ENCODE peak calls at places on chromosomes 16 and 17, in eight cellular contexts. One of them, this sample, is unnamed.

GRCh38 chr16:17548825-17549224 is 78.1 kb upstream of the XYLT1 start:
- DNase-seq in sigmoid colon: no peak
- DNase-seq in GM12878: no peak
- DNase-seq in A549: no peak
- DNase-seq in K562: no peak
- DNase-seq in tibial nerve: no peak
- DNase-seq in stomach: no peak
- DNase-seq in transverse colon: no peak
- DNase-seq in this sample: no peak

GRCh38 chr17:28646039-28646754 is 1.2 kb upstream of the BLTP2 start:
- DNase-seq in K562: peak; percentile 76
- DNase-seq in sigmoid colon: no peak
- DNase-seq in transverse colon: peak; percentile 24
- DNase-seq in A549: no peak
- DNase-seq in stomach: no peak
- DNase-seq in tibial nerve: peak; percentile 11
- DNase-seq in GM12878: no peak
- DNase-seq in this sample: no peak

GRCh38 chr17:59668816-59669215 is 38.4 kb downstream of the PTRH2 start:
- DNase-seq in stomach: no peak
- DNase-seq in sigmoid colon: no peak
- DNase-seq in tibial nerve: no peak
- DNase-seq in transverse colon: no peak
- DNase-seq in A549: no peak
- DNase-seq in GM12878: no peak
- DNase-seq in K562: no peak
- DNase-seq in this sample: no peak

GRCh38 chr17:7774037-7774659 is 56.6 kb downstream of the DNAH2 start:
- DNase-seq in sigmoid colon: no peak
- DNase-seq in stomach: peak; percentile 44
- DNase-seq in K562: peak; percentile 10
- DNase-seq in transverse colon: no peak
- DNase-seq in GM12878: no peak
- DNase-seq in tibial nerve: no peak
- DNase-seq in A549: no peak
- DNase-seq in this sample: no peak

GRCh38 chr16:81635336-81635947 is 143.6 kb upstream of the PLCG2 start:
- DNase-seq in tibial nerve: no peak
- DNase-seq in K562: no peak
- DNase-seq in stomach: no peak
- DNase-seq in GM12878: no peak
- DNase-seq in sigmoid colon: no peak
- DNase-seq in A549: no peak
- DNase-seq in transverse colon: no peak
- DNase-seq in this sample: no peak

GRCh38 chr16:82008957-82009592 is 2.2 kb downstream of the SDR42E1 start:
- DNase-seq in transverse colon: no peak
- DNase-seq in stomach: no peak
- DNase-seq in GM12878: no peak
- DNase-seq in tibial nerve: no peak
- DNase-seq in A549: no peak
- DNase-seq in sigmoid colon: no peak
- DNase-seq in K562: no peak
- DNase-seq in this sample: no peak

GRCh38 chr16:49961087-49961486 is 63.9 kb upstream of the CNEP1R1 start:
- DNase-seq in sigmoid colon: no peak
- DNase-seq in GM12878: no peak
- DNase-seq in transverse colon: no peak
- DNase-seq in K562: no peak
- DNase-seq in tibial nerve: no peak
- DNase-seq in A549: no peak
- DNase-seq in stomach: no peak
- DNase-seq in this sample: no peak

GRCh38 chr17:59761385-59762021 is 54.0 kb downstream of the VMP1 start:
- DNase-seq in stomach: no peak
- DNase-seq in GM12878: no peak
- DNase-seq in A549: no peak
- DNase-seq in K562: no peak
- DNase-seq in transverse colon: no peak
- DNase-seq in tibial nerve: no peak
- DNase-seq in sigmoid colon: no peak
- DNase-seq in this sample: no peak

GRCh38 chr17:73510981-73511442 is 133.2 kb downstream of the SDK2 start:
- DNase-seq in sigmoid colon: no peak
- DNase-seq in stomach: no peak
- DNase-seq in tibial nerve: no peak
- DNase-seq in K562: no peak
- DNase-seq in transverse colon: no peak
- DNase-seq in GM12878: no peak
- DNase-seq in A549: no peak
- DNase-seq in this sample: no peak

GRCh38 chr16:25108054-25108453 is 3.5 kb upstream of the LCMT1 start:
- DNase-seq in tibial nerve: no peak
- DNase-seq in sigmoid colon: no peak
- DNase-seq in K562: peak; percentile 75
- DNase-seq in GM12878: no peak
- DNase-seq in stomach: no peak
- DNase-seq in transverse colon: peak; percentile 17
- DNase-seq in A549: no peak
- DNase-seq in this sample: no peak
- TF ChIP-seq CTCF in tibial nerve: no peak
- TF ChIP-seq CTCF in sigmoid colon: no peak
- TF ChIP-seq CTCF in K562: peak; percentile 46
- TF ChIP-seq CTCF in GM12878: peak; percentile 53
- TF ChIP-seq CTCF in stomach: no peak
- TF ChIP-seq CTCF in transverse colon: no peak
- TF ChIP-seq CTCF in A549: no peak
- TF ChIP-seq CTCF in this sample: no peak

GRCh38 chr17:64129515-64129764 is 504 bp downstream of the ERN1 start:
- DNase-seq in tibial nerve: no peak
- DNase-seq in GM12878: no peak
- DNase-seq in transverse colon: no peak
- DNase-seq in sigmoid colon: no peak
- DNase-seq in K562: no peak
- DNase-seq in stomach: no peak
- DNase-seq in A549: no peak
- DNase-seq in this sample: no peak

GRCh38 chr17:64129765-64130558 is at the start of gene ERN1:
- DNase-seq in sigmoid colon: peak; percentile 97
- DNase-seq in K562: peak; percentile 93
- DNase-seq in A549: peak; percentile 95
- DNase-seq in tibial nerve: peak; percentile 85
- DNase-seq in transverse colon: peak; percentile 95
- DNase-seq in stomach: peak; percentile 94
- DNase-seq in GM12878: peak; percentile 54
- DNase-seq in this sample: peak; percentile 99

GRCh38 chr17:64131606-64132270 is 1.8 kb upstream of the ERN1 start:
- DNase-seq in K562: no peak
- DNase-seq in sigmoid colon: no peak
- DNase-seq in transverse colon: no peak
- DNase-seq in GM12878: no peak
- DNase-seq in A549: no peak
- DNase-seq in tibial nerve: no peak
- DNase-seq in stomach: no peak
- DNase-seq in this sample: no peak

GRCh38 chr17:64128787-64129514 is 993 bp downstream of the ERN1 start:
- DNase-seq in sigmoid colon: peak; percentile 74
- DNase-seq in tibial nerve: peak; percentile 35
- DNase-seq in stomach: peak; percentile 53
- DNase-seq in GM12878: no peak
- DNase-seq in A549: peak; percentile 69
- DNase-seq in transverse colon: peak; percentile 62
- DNase-seq in K562: peak; percentile 49
- DNase-seq in this sample: no peak

DNA sequence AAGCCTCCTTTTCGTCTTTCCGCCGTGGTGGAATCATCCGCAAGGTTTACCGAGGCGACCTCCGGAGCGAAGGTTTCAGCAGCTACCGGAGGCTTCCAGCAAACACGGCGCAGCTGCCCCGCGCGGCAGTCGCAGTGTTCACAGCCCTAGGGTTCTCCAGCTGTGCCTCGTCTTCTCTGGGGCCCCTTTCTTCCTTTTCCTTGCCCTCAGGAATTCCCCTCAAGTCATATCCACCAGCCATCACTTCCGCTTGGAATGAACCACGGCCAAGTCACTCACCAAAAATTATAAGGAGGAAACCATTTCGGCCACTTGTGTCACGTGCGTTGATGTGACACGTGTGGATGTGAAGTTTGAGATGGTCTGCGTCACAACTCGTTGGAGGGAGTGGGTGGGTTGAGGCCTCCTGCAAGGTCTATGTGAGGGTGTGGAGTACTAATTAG is 636 bp upstream of the ERN1 start:
- DNase-seq in stomach: no peak
- DNase-seq in K562: no peak
- DNase-seq in A549: no peak
- DNase-seq in GM12878: peak; percentile 68
- DNase-seq in sigmoid colon: peak; percentile 78
- DNase-seq in transverse colon: peak; percentile 51
- DNase-seq in tibial nerve: peak; percentile 47
- DNase-seq in this sample: no peak
- H3K4me3 ChIP-seq in stomach: peak overlapping the region; percentile 93
- H3K4me3 ChIP-seq in K562: peak overlapping the region; percentile 23
- H3K4me3 ChIP-seq in A549: peak overlapping the region; percentile 80
- H3K4me3 ChIP-seq in GM12878: peak overlapping the region; percentile 8
- H3K4me3 ChIP-seq in sigmoid colon: peak overlapping the region; percentile 69
- H3K4me3 ChIP-seq in transverse colon: peak overlapping the region; percentile 21
- H3K4me3 ChIP-seq in tibial nerve: peak overlapping the region; percentile 99
- H3K4me3 ChIP-seq in this sample: peak overlapping the region; percentile 94

GRCh38 chr16:85882181-85882810 is 16.7 kb upstream of the IRF8 start:
- DNase-seq in tibial nerve: no peak
- DNase-seq in K562: no peak
- DNase-seq in A549: no peak
- DNase-seq in transverse colon: no peak
- DNase-seq in GM12878: no peak
- DNase-seq in sigmoid colon: no peak
- DNase-seq in stomach: no peak
- DNase-seq in this sample: no peak
- TF ChIP-seq EP300 in tibial nerve: no peak
- TF ChIP-seq EP300 in K562: no peak
- TF ChIP-seq EP300 in A549: no peak
- TF ChIP-seq EP300 in transverse colon: no peak
- TF ChIP-seq EP300 in GM12878: peak; percentile 11
- TF ChIP-seq EP300 in sigmoid colon: no peak
- TF ChIP-seq EP300 in stomach: no peak
- TF ChIP-seq EP300 in this sample: no peak

GRCh38 chr16:8621572-8622314 is at the start of gene METTL22:
- DNase-seq in transverse colon: peak; percentile 93
- DNase-seq in K562: peak; percentile 93
- DNase-seq in GM12878: peak; percentile 56
- DNase-seq in sigmoid colon: peak; percentile 94
- DNase-seq in A549: peak; percentile 89
- DNase-seq in stomach: peak; percentile 95
- DNase-seq in tibial nerve: peak; percentile 80
- DNase-seq in this sample: peak; percentile 94
- TF ChIP-seq CTCF in transverse colon: no peak
- TF ChIP-seq CTCF in K562: no peak
- TF ChIP-seq CTCF in GM12878: no peak
- TF ChIP-seq CTCF in sigmoid colon: no peak
- TF ChIP-seq CTCF in A549: no peak
- TF ChIP-seq CTCF in stomach: no peak
- TF ChIP-seq CTCF in tibial nerve: no peak
- TF ChIP-seq CTCF in this sample: no peak

GRCh38 chr17:82751171-82751570 is 694 bp upstream of the TBCD start:
- DNase-seq in tibial nerve: no peak
- DNase-seq in transverse colon: peak; percentile 22
- DNase-seq in GM12878: no peak
- DNase-seq in A549: no peak
- DNase-seq in sigmoid colon: no peak
- DNase-seq in K562: no peak
- DNase-seq in stomach: no peak
- DNase-seq in this sample: no peak
- H3K4me3 ChIP-seq in tibial nerve: peak overlapping the region; percentile 97
- H3K4me3 ChIP-seq in transverse colon: peak overlapping the region; percentile 87
- H3K4me3 ChIP-seq in GM12878: peak overlapping the region; percentile 60
- H3K4me3 ChIP-seq in A549: peak overlapping the region; percentile 99
- H3K4me3 ChIP-seq in sigmoid colon: peak overlapping the region; percentile 97
- H3K4me3 ChIP-seq in K562: peak overlapping the region; percentile 51
- H3K4me3 ChIP-seq in stomach: peak overlapping the region; percentile 93
- H3K4me3 ChIP-seq in this sample: peak overlapping the region; percentile 95

GRCh38 chr17:61812747-61813146 is 50.6 kb downstream of the BRIP1 start:
- DNase-seq in transverse colon: no peak
- DNase-seq in sigmoid colon: no peak
- DNase-seq in tibial nerve: no peak
- DNase-seq in K562: no peak
- DNase-seq in GM12878: no peak
- DNase-seq in stomach: no peak
- DNase-seq in A549: no peak
- DNase-seq in this sample: no peak

GRCh38 chr17:61806941-61807340 is 56.4 kb downstream of the BRIP1 start:
- DNase-seq in A549: no peak
- DNase-seq in K562: no peak
- DNase-seq in stomach: no peak
- DNase-seq in sigmoid colon: no peak
- DNase-seq in GM12878: no peak
- DNase-seq in transverse colon: no peak
- DNase-seq in tibial nerve: no peak
- DNase-seq in this sample: no peak

GRCh38 chr17:61808442-61808841 is 54.9 kb downstream of the BRIP1 start:
- DNase-seq in GM12878: no peak
- DNase-seq in tibial nerve: no peak
- DNase-seq in A549: no peak
- DNase-seq in sigmoid colon: no peak
- DNase-seq in K562: no peak
- DNase-seq in stomach: no peak
- DNase-seq in transverse colon: no peak
- DNase-seq in this sample: no peak

GRCh38 chr17:61813211-61813610 is 50.1 kb downstream of the BRIP1 start:
- DNase-seq in K562: no peak
- DNase-seq in sigmoid colon: no peak
- DNase-seq in A549: no peak
- DNase-seq in tibial nerve: no peak
- DNase-seq in GM12878: no peak
- DNase-seq in transverse colon: no peak
- DNase-seq in stomach: no peak
- DNase-seq in this sample: no peak

GRCh38 chr17:61809816-61810392 is 53.4 kb downstream of the BRIP1 start:
- DNase-seq in transverse colon: no peak
- DNase-seq in stomach: no peak
- DNase-seq in K562: no peak
- DNase-seq in GM12878: no peak
- DNase-seq in A549: no peak
- DNase-seq in sigmoid colon: no peak
- DNase-seq in tibial nerve: no peak
- DNase-seq in this sample: no peak
- TF ChIP-seq EP300 in transverse colon: no peak
- TF ChIP-seq EP300 in stomach: no peak
- TF ChIP-seq EP300 in K562: no peak
- TF ChIP-seq EP300 in GM12878: no peak
- TF ChIP-seq EP300 in A549: no peak
- TF ChIP-seq EP300 in sigmoid colon: no peak
- TF ChIP-seq EP300 in tibial nerve: no peak
- TF ChIP-seq EP300 in this sample: no peak

GRCh38 chr17:35819456-35819855 is 10.2 kb downstream of the TAF15 start:
- DNase-seq in GM12878: no peak
- DNase-seq in tibial nerve: no peak
- DNase-seq in K562: no peak
- DNase-seq in stomach: no peak
- DNase-seq in transverse colon: no peak
- DNase-seq in A549: no peak
- DNase-seq in sigmoid colon: no peak
- DNase-seq in this sample: no peak
- TF ChIP-seq CTCF in GM12878: no peak
- TF ChIP-seq CTCF in tibial nerve: no peak
- TF ChIP-seq CTCF in K562: no peak
- TF ChIP-seq CTCF in stomach: no peak
- TF ChIP-seq CTCF in transverse colon: no peak
- TF ChIP-seq CTCF in A549: no peak
- TF ChIP-seq CTCF in sigmoid colon: no peak
- TF ChIP-seq CTCF in this sample: peak; percentile 18

This sample was measured in esophagus muscularis mucosa.